ENCODE peak calls at places on chromosome 21, in six cellular contexts. A, O, G, D, J and S are unnamed samples.

GRCh38 chr21:33383056-33383888 is 19.9 kb upstream of the IFNGR2 start:
- DNase-seq in A (peak; percentile 68), O (peak; percentile 64), G (peak; percentile 76), D (peak; percentile 74), J (peak; percentile 72), S (peak; percentile 81)

GRCh38 chr21:17612023-17612564 is 607 bp downstream of the BTG3 start:
- DNase-seq in A (peak; percentile 48), O (no peak), G (peak; percentile 34), D (peak; percentile 78), J (peak; percentile 70), S (peak; percentile 76)

GRCh38 chr21:37257526-37257966 is 9.6 kb downstream of the VPS26C start:
- DNase-seq in A (no peak), O (no peak), G (peak; percentile 45), D (peak; percentile 56), J (peak; percentile 68), S (peak; percentile 50)

GRCh38 chr21:36431252-36431651 is 46.1 kb downstream of the CHAF1B start:
- DNase-seq in A (no peak), O (no peak), G (no peak), D (no peak), J (no peak), S (no peak)

GRCh38 chr21:22201142-22201541 is 1202.9 kb downstream of the NCAM2 start:
- DNase-seq in A (no peak), O (no peak), G (no peak), D (no peak), J (no peak), S (no peak)

GRCh38 chr21:36320421-36321324 is 676 bp downstream of the MORC3 start:
- DNase-seq in A (peak; percentile 64), O (peak; percentile 39), G (peak; percentile 76), D (peak; percentile 81), J (peak; percentile 75), S (no peak)

GRCh38 chr21:27146268-27146667 is 179.4 kb upstream of the ADAMTS5 start:
- DNase-seq in A (no peak), O (no peak), G (no peak), D (no peak), J (no peak), S (no peak)

GRCh38 chr21:23801292-23801691 is 1806.0 kb downstream of the MRPL39 start:
- DNase-seq in A (no peak), O (no peak), G (no peak), D (no peak), J (no peak), S (no peak)

GRCh38 chr21:17802568-17802967 is 16.6 kb downstream of the C21orf91 start:
- DNase-seq in A (no peak), O (no peak), G (no peak), D (no peak), J (no peak), S (no peak)

GRCh38 chr21:36381841-36382589 is 3.2 kb upstream of the CHAF1B start:
- DNase-seq in A (no peak), O (no peak), G (no peak), D (no peak), J (no peak), S (no peak)

GRCh38 chr21:17451364-17451869 is 61.4 kb upstream of the CXADR start:
- DNase-seq in A (no peak), O (no peak), G (no peak), D (no peak), J (no peak), S (no peak)

GRCh38 chr21:37974081-37974480 is 57.8 kb upstream of the KCNJ6 start:
- DNase-seq in A (no peak), O (no peak), G (no peak), D (no peak), J (no peak), S (no peak)

GRCh38 chr21:38817371-38818335 is 11.9 kb downstream of the ETS2 start:
- DNase-seq in A (no peak), O (no peak), G (no peak), D (no peak), J (peak; percentile 46), S (no peak)

GRCh38 chr21:39314155-39315027 is 959 bp upstream of the BRWD1 start:
- DNase-seq in A (peak; percentile 28), O (no peak), G (peak; percentile 60), D (peak; percentile 58), J (no peak), S (peak; percentile 81)

GRCh38 chr21:36799869-36800268 is 101.0 kb downstream of the SIM2 start:
- DNase-seq in A (no peak), O (no peak), G (no peak), D (no peak), J (no peak), S (no peak)

GRCh38 chr21:39611547-39612190 is 1.1 kb upstream of the B3GALT5 start:
- DNase-seq in A (no peak), O (no peak), G (no peak), D (no peak), J (no peak), S (no peak)

GRCh38 chr21:18914570-18914969 is 511.0 kb upstream of the TMPRSS15 start:
- DNase-seq in A (no peak), O (no peak), G (no peak), D (no peak), J (no peak), S (no peak)

GRCh38 chr21:25776440-25776839 is 41.7 kb downstream of the GABPA start:
- DNase-seq in A (no peak), O (no peak), G (no peak), D (no peak), J (no peak), S (no peak)
- H3K27ac ChIP-seq in A (no peak overlapping the region), O (no peak overlapping the region), G (no peak overlapping the region), D (no peak overlapping the region), J (no peak overlapping the region), S (no peak overlapping the region)

GRCh38 chr21:46624050-46624449 is 11.4 kb upstream of the PRMT2 start:
- DNase-seq in A (no peak), O (no peak), G (no peak), D (no peak), J (no peak), S (no peak)
- H3K4me1 ChIP-seq in A (peaks cover 4% of the 10 kb centered on the region), O (no peaks in the 10 kb centered on the region), G (no peaks in the 10 kb centered on the region), D (peaks cover 9% of the 10 kb centered on the region), J (no peaks in the 10 kb centered on the region), S (no peaks in the 10 kb centered on the region)

GRCh38 chr21:31550070-31550469 is 109.4 kb upstream of the SOD1 start:
- DNase-seq in A (no peak), O (no peak), G (no peak), D (no peak), J (no peak), S (no peak)
- H3K4me3 ChIP-seq in A (no peak overlapping the region), O (no peak overlapping the region), G (no peak overlapping the region), D (no peak overlapping the region), J (no peak overlapping the region), S (no peak overlapping the region)

GRCh38 chr21:35170818-35171217 is 121.7 kb upstream of the RUNX1 start:
- DNase-seq in A (no peak), O (no peak), G (no peak), D (no peak), J (no peak), S (no peak)
- H3K27ac ChIP-seq in A (no peak overlapping the region), O (no peak overlapping the region), G (no peak overlapping the region), D (no peak overlapping the region), J (no peak overlapping the region), S (no peak overlapping the region)

GRCh38 chr21:15062566-15062965 is 2.2 kb downstream of the NRIP1 start:
- DNase-seq in A (no peak), O (peak; percentile 44), G (no peak), D (no peak), J (no peak), S (no peak)

GRCh38 chr21:15060776-15061175 is 4.0 kb downstream of the NRIP1 start:
- DNase-seq in A (no peak), O (no peak), G (no peak), D (no peak), J (no peak), S (no peak)

GRCh38 chr21:15061747-15062146 is 3.1 kb downstream of the NRIP1 start:
- DNase-seq in A (no peak), O (no peak), G (no peak), D (no peak), J (no peak), S (no peak)

GRCh38 chr21:15059397-15059796 is 5.4 kb downstream of the NRIP1 start:
- DNase-seq in A (no peak), O (no peak), G (no peak), D (no peak), J (no peak), S (no peak)

GRCh38 chr21:15061284-15061683 is 3.5 kb downstream of the NRIP1 start:
- DNase-seq in A (no peak), O (no peak), G (no peak), D (no peak), J (no peak), S (no peak)
- H3K4me1 ChIP-seq in A (peaks cover 73% of the 10 kb centered on the region), O (peaks cover 27% of the 10 kb centered on the region), G (peaks cover 64% of the 10 kb centered on the region), D (peaks cover 66% of the 10 kb centered on the region), J (no peaks in the 10 kb centered on the region), S (peaks cover 3% of the 10 kb centered on the region)

GRCh38 chr21:40842197-40842552 is 4.8 kb downstream of the DSCAM start:
- DNase-seq in A (no peak), O (no peak), G (no peak), D (no peak), J (no peak), S (no peak)

GRCh38 chr21:40846057-40846456 is 901 bp downstream of the DSCAM start:
- DNase-seq in A (no peak), O (no peak), G (no peak), D (no peak), J (no peak), S (no peak)

GRCh38 chr21:40845621-40846020 is 1.3 kb downstream of the DSCAM start:
- DNase-seq in A (no peak), O (no peak), G (no peak), D (no peak), J (no peak), S (no peak)

GRCh38 chr21:40846566-40847411 is at the start of gene DSCAM:
- DNase-seq in A (no peak), O (no peak), G (no peak), D (no peak), J (no peak), S (no peak)

GRCh38 chr21:40844935-40845334 is 2.0 kb downstream of the DSCAM start:
- DNase-seq in A (no peak), O (no peak), G (no peak), D (no peak), J (no peak), S (no peak)
- H3K4me3 ChIP-seq in A (no peak overlapping the region), O (no peak overlapping the region), G (no peak overlapping the region), D (no peak overlapping the region), J (no peak overlapping the region), S (no peak overlapping the region)

GRCh38 chr21:43368685-43369084 is 58.2 kb downstream of the SIK1 start:
- DNase-seq in A (no peak), O (no peak), G (no peak), D (no peak), J (no peak), S (peak; percentile 16)

GRCh38 chr21:43370888-43371570 is 55.9 kb downstream of the SIK1 start:
- DNase-seq in A (no peak), O (no peak), G (no peak), D (no peak), J (no peak), S (no peak)

GRCh38 chr21:43370091-43370658 is 56.8 kb downstream of the SIK1 start:
- DNase-seq in A (no peak), O (no peak), G (no peak), D (no peak), J (no peak), S (peak; percentile 53)

GRCh38 chr21:43369124-43369523 is 57.8 kb downstream of the SIK1 start:
- DNase-seq in A (no peak), O (no peak), G (no peak), D (no peak), J (no peak), S (peak; percentile 19)

GRCh38 chr21:43369596-43370090 is 57.3 kb downstream of the SIK1 start:
- DNase-seq in A (no peak), O (no peak), G (no peak), D (no peak), J (no peak), S (no peak)
- H3K27ac ChIP-seq in A (no peak overlapping the region), O (no peak overlapping the region), G (no peak overlapping the region), D (no peak overlapping the region), J (no peak overlapping the region), S (no peak overlapping the region)